ENCODE peak calls at places on chromosomes 1 and 21, in eight cellular contexts. One of them, this sample, is unnamed.

GRCh38 chr1:46183119-46183842 is 7.0 kb upstream of the P3R3URF start:
- DNase-seq in NCI-H1436: peak; percentile 83
- DNase-seq in effector CD8-positive, alpha-beta T cell: no peak
- DNase-seq in left ventricle myocardium inferior: peak; percentile 68
- DNase-seq in NB4: no peak
- DNase-seq in adrenal gland: peak; percentile 97
- DNase-seq in CD8-positive, alpha-beta T cell: no peak
- DNase-seq in astrocyte of the spinal cord: peak; percentile 93
- DNase-seq in this sample: peak; percentile 4

GRCh38 chr1:97553975-97554374 is 366.9 kb downstream of the DPYD start:
- DNase-seq in NCI-H1436: peak; percentile 31
- DNase-seq in effector CD8-positive, alpha-beta T cell: no peak
- DNase-seq in left ventricle myocardium inferior: no peak
- DNase-seq in NB4: no peak
- DNase-seq in adrenal gland: no peak
- DNase-seq in CD8-positive, alpha-beta T cell: no peak
- DNase-seq in astrocyte of the spinal cord: no peak
- DNase-seq in this sample: no peak

GRCh38 chr1:2381741-2382620 is 9.4 kb downstream of the MORN1 start:
- DNase-seq in NCI-H1436: no peak
- DNase-seq in effector CD8-positive, alpha-beta T cell: peak; percentile 55
- DNase-seq in left ventricle myocardium inferior: peak; percentile 83
- DNase-seq in NB4: peak; percentile 75
- DNase-seq in adrenal gland: peak; percentile 86
- DNase-seq in CD8-positive, alpha-beta T cell: peak; percentile 59
- DNase-seq in astrocyte of the spinal cord: peak; percentile 67
- DNase-seq in this sample: peak; percentile 47

GRCh38 chr1:30650038-30650958 is 73.1 kb downstream of the MATN1 start:
- DNase-seq in NCI-H1436: no peak
- DNase-seq in effector CD8-positive, alpha-beta T cell: no peak
- DNase-seq in left ventricle myocardium inferior: no peak
- DNase-seq in NB4: no peak
- DNase-seq in adrenal gland: no peak
- DNase-seq in CD8-positive, alpha-beta T cell: no peak
- DNase-seq in astrocyte of the spinal cord: no peak
- DNase-seq in this sample: no peak

GRCh38 chr1:202248861-202249260 is 55.3 kb downstream of the LGR6 start:
- DNase-seq in NCI-H1436: no peak
- DNase-seq in effector CD8-positive, alpha-beta T cell: no peak
- DNase-seq in left ventricle myocardium inferior: no peak
- DNase-seq in NB4: no peak
- DNase-seq in adrenal gland: no peak
- DNase-seq in CD8-positive, alpha-beta T cell: no peak
- DNase-seq in astrocyte of the spinal cord: no peak
- DNase-seq in this sample: no peak

GRCh38 chr21:46410516-46410915 is 48.2 kb upstream of the DIP2A start:
- DNase-seq in NCI-H1436: no peak
- DNase-seq in effector CD8-positive, alpha-beta T cell: no peak
- DNase-seq in left ventricle myocardium inferior: no peak
- DNase-seq in NB4: no peak
- DNase-seq in adrenal gland: no peak
- DNase-seq in CD8-positive, alpha-beta T cell: no peak
- DNase-seq in astrocyte of the spinal cord: no peak
- DNase-seq in this sample: no peak

GRCh38 chr1:160050619-160051018 is 18.8 kb upstream of the PIGM start:
- DNase-seq in NCI-H1436: no peak
- DNase-seq in effector CD8-positive, alpha-beta T cell: no peak
- DNase-seq in left ventricle myocardium inferior: no peak
- DNase-seq in NB4: no peak
- DNase-seq in adrenal gland: no peak
- DNase-seq in CD8-positive, alpha-beta T cell: no peak
- DNase-seq in astrocyte of the spinal cord: no peak
- DNase-seq in this sample: no peak

GRCh38 chr1:228039006-228039481 is 32.2 kb downstream of the WNT3A start:
- DNase-seq in NCI-H1436: no peak
- DNase-seq in effector CD8-positive, alpha-beta T cell: no peak
- DNase-seq in left ventricle myocardium inferior: no peak
- DNase-seq in NB4: no peak
- DNase-seq in adrenal gland: no peak
- DNase-seq in CD8-positive, alpha-beta T cell: no peak
- DNase-seq in astrocyte of the spinal cord: no peak
- DNase-seq in this sample: no peak

GRCh38 chr1:236759252-236759859 is 35.7 kb upstream of the MTR start:
- DNase-seq in NCI-H1436: peak; percentile 25
- DNase-seq in effector CD8-positive, alpha-beta T cell: no peak
- DNase-seq in left ventricle myocardium inferior: no peak
- DNase-seq in NB4: peak; percentile 62
- DNase-seq in adrenal gland: no peak
- DNase-seq in CD8-positive, alpha-beta T cell: no peak
- DNase-seq in astrocyte of the spinal cord: peak; percentile 55
- DNase-seq in this sample: peak; percentile 55

GRCh38 chr1:78104322-78104721 is 58.6 kb downstream of the GIPC2 start:
- DNase-seq in NCI-H1436: no peak
- DNase-seq in effector CD8-positive, alpha-beta T cell: no peak
- DNase-seq in left ventricle myocardium inferior: no peak
- DNase-seq in NB4: no peak
- DNase-seq in adrenal gland: no peak
- DNase-seq in CD8-positive, alpha-beta T cell: no peak
- DNase-seq in astrocyte of the spinal cord: peak; percentile 72
- DNase-seq in this sample: no peak

GRCh38 chr1:89335486-89335885 is 28.4 kb upstream of the GBP6 start:
- DNase-seq in NCI-H1436: no peak
- DNase-seq in effector CD8-positive, alpha-beta T cell: no peak
- DNase-seq in left ventricle myocardium inferior: no peak
- DNase-seq in NB4: no peak
- DNase-seq in adrenal gland: no peak
- DNase-seq in CD8-positive, alpha-beta T cell: no peak
- DNase-seq in astrocyte of the spinal cord: no peak
- DNase-seq in this sample: no peak

GRCh38 chr1:58902830-58903229 is 119.0 kb upstream of the JUN start:
- DNase-seq in NCI-H1436: no peak
- DNase-seq in effector CD8-positive, alpha-beta T cell: no peak
- DNase-seq in left ventricle myocardium inferior: no peak
- DNase-seq in NB4: no peak
- DNase-seq in adrenal gland: no peak
- DNase-seq in CD8-positive, alpha-beta T cell: no peak
- DNase-seq in astrocyte of the spinal cord: no peak
- DNase-seq in this sample: no peak

GRCh38 chr1:38152351-38153082 is 105.9 kb upstream of the POU3F1 start:
- DNase-seq in NCI-H1436: peak; percentile 79
- DNase-seq in effector CD8-positive, alpha-beta T cell: no peak
- DNase-seq in left ventricle myocardium inferior: no peak
- DNase-seq in NB4: peak; percentile 31
- DNase-seq in adrenal gland: no peak
- DNase-seq in CD8-positive, alpha-beta T cell: no peak
- DNase-seq in astrocyte of the spinal cord: no peak
- DNase-seq in this sample: no peak

GRCh38 chr1:30706528-30706927 is 16.9 kb downstream of the MATN1 start:
- DNase-seq in NCI-H1436: peak; percentile 63
- DNase-seq in effector CD8-positive, alpha-beta T cell: no peak
- DNase-seq in left ventricle myocardium inferior: peak; percentile 71
- DNase-seq in NB4: no peak
- DNase-seq in adrenal gland: peak; percentile 83
- DNase-seq in CD8-positive, alpha-beta T cell: no peak
- DNase-seq in astrocyte of the spinal cord: no peak
- DNase-seq in this sample: no peak

GRCh38 chr1:39369568-39369967 is 121.9 kb upstream of the BMP8A start:
- DNase-seq in NCI-H1436: no peak
- DNase-seq in effector CD8-positive, alpha-beta T cell: no peak
- DNase-seq in left ventricle myocardium inferior: no peak
- DNase-seq in NB4: no peak
- DNase-seq in adrenal gland: no peak
- DNase-seq in CD8-positive, alpha-beta T cell: no peak
- DNase-seq in astrocyte of the spinal cord: no peak
- DNase-seq in this sample: no peak

GRCh38 chr1:31955917-31956736 is 18.0 kb upstream of the PTP4A2 start:
- DNase-seq in NCI-H1436: no peak
- DNase-seq in effector CD8-positive, alpha-beta T cell: peak; percentile 26
- DNase-seq in left ventricle myocardium inferior: peak; percentile 61
- DNase-seq in NB4: peak; percentile 94
- DNase-seq in adrenal gland: peak; percentile 95
- DNase-seq in CD8-positive, alpha-beta T cell: peak; percentile 42
- DNase-seq in astrocyte of the spinal cord: peak; percentile 99
- DNase-seq in this sample: peak; percentile 98

GRCh38 chr1:67162954-67163353 is 3.3 kb upstream of the IL23R start:
- DNase-seq in NCI-H1436: no peak
- DNase-seq in effector CD8-positive, alpha-beta T cell: no peak
- DNase-seq in left ventricle myocardium inferior: no peak
- DNase-seq in NB4: no peak
- DNase-seq in adrenal gland: no peak
- DNase-seq in CD8-positive, alpha-beta T cell: no peak
- DNase-seq in astrocyte of the spinal cord: peak; percentile 68
- DNase-seq in this sample: no peak

GRCh38 chr1:184988506-184988905 is 14.2 kb upstream of the NIBAN1 start:
- DNase-seq in NCI-H1436: no peak
- DNase-seq in effector CD8-positive, alpha-beta T cell: no peak
- DNase-seq in left ventricle myocardium inferior: no peak
- DNase-seq in NB4: no peak
- DNase-seq in adrenal gland: no peak
- DNase-seq in CD8-positive, alpha-beta T cell: no peak
- DNase-seq in astrocyte of the spinal cord: no peak
- DNase-seq in this sample: no peak

GRCh38 chr1:53551428-53551995 is 92.3 kb downstream of the DMRTB1 start:
- DNase-seq in NCI-H1436: no peak
- DNase-seq in effector CD8-positive, alpha-beta T cell: no peak
- DNase-seq in left ventricle myocardium inferior: peak; percentile 1
- DNase-seq in NB4: no peak
- DNase-seq in adrenal gland: peak; percentile 4
- DNase-seq in CD8-positive, alpha-beta T cell: no peak
- DNase-seq in astrocyte of the spinal cord: no peak
- DNase-seq in this sample: no peak

GRCh38 chr1:19676438-19676922 is 11.8 kb downstream of the HTR6 start:
- DNase-seq in NCI-H1436: no peak
- DNase-seq in effector CD8-positive, alpha-beta T cell: no peak
- DNase-seq in left ventricle myocardium inferior: peak; percentile 69
- DNase-seq in NB4: peak; percentile 55
- DNase-seq in adrenal gland: peak; percentile 77
- DNase-seq in CD8-positive, alpha-beta T cell: no peak
- DNase-seq in astrocyte of the spinal cord: peak; percentile 53
- DNase-seq in this sample: peak; percentile 39

GRCh38 chr21:16468191-16468590 is 738.4 kb downstream of the USP25 start:
- DNase-seq in NCI-H1436: no peak
- DNase-seq in effector CD8-positive, alpha-beta T cell: no peak
- DNase-seq in left ventricle myocardium inferior: no peak
- DNase-seq in NB4: no peak
- DNase-seq in adrenal gland: no peak
- DNase-seq in CD8-positive, alpha-beta T cell: no peak
- DNase-seq in astrocyte of the spinal cord: no peak
- DNase-seq in this sample: no peak

GRCh38 chr1:47498551-47498950 is 60.7 kb downstream of the FOXD2 start:
- DNase-seq in NCI-H1436: no peak
- DNase-seq in effector CD8-positive, alpha-beta T cell: no peak
- DNase-seq in left ventricle myocardium inferior: no peak
- DNase-seq in NB4: no peak
- DNase-seq in adrenal gland: no peak
- DNase-seq in CD8-positive, alpha-beta T cell: no peak
- DNase-seq in astrocyte of the spinal cord: no peak
- DNase-seq in this sample: no peak

GRCh38 chr1:208244584-208244916 is 366 bp upstream of the PLXNA2 start:
- DNase-seq in NCI-H1436: no peak
- DNase-seq in effector CD8-positive, alpha-beta T cell: peak; percentile 16
- DNase-seq in left ventricle myocardium inferior: no peak
- DNase-seq in NB4: no peak
- DNase-seq in adrenal gland: no peak
- DNase-seq in CD8-positive, alpha-beta T cell: no peak
- DNase-seq in astrocyte of the spinal cord: no peak
- DNase-seq in this sample: no peak

GRCh38 chr1:21666572-21667320 is 2.4 kb downstream of the RAP1GAP start:
- DNase-seq in NCI-H1436: no peak
- DNase-seq in effector CD8-positive, alpha-beta T cell: no peak
- DNase-seq in left ventricle myocardium inferior: no peak
- DNase-seq in NB4: no peak
- DNase-seq in adrenal gland: no peak
- DNase-seq in CD8-positive, alpha-beta T cell: no peak
- DNase-seq in astrocyte of the spinal cord: no peak
- DNase-seq in this sample: no peak

GRCh38 chr1:230292739-230293720 is 133.1 kb downstream of the PGBD5 start:
- DNase-seq in NCI-H1436: peak; percentile 73
- DNase-seq in effector CD8-positive, alpha-beta T cell: no peak
- DNase-seq in left ventricle myocardium inferior: no peak
- DNase-seq in NB4: no peak
- DNase-seq in adrenal gland: peak; percentile 2
- DNase-seq in CD8-positive, alpha-beta T cell: no peak
- DNase-seq in astrocyte of the spinal cord: no peak
- DNase-seq in this sample: no peak

GRCh38 chr1:206797534-206798383 is 25.5 kb upstream of the IL10 start:
- DNase-seq in NCI-H1436: no peak
- DNase-seq in effector CD8-positive, alpha-beta T cell: no peak
- DNase-seq in left ventricle myocardium inferior: no peak
- DNase-seq in NB4: peak; percentile 36
- DNase-seq in adrenal gland: peak; percentile 36
- DNase-seq in CD8-positive, alpha-beta T cell: no peak
- DNase-seq in astrocyte of the spinal cord: no peak
- DNase-seq in this sample: peak; percentile 73

GRCh38 chr21:18803624-18804023 is 400.0 kb upstream of the TMPRSS15 start:
- DNase-seq in NCI-H1436: no peak
- DNase-seq in effector CD8-positive, alpha-beta T cell: no peak
- DNase-seq in left ventricle myocardium inferior: no peak
- DNase-seq in NB4: no peak
- DNase-seq in adrenal gland: no peak
- DNase-seq in CD8-positive, alpha-beta T cell: no peak
- DNase-seq in astrocyte of the spinal cord: no peak
- DNase-seq in this sample: no peak

GRCh38 chr1:14658642-14659041 is 60.2 kb downstream of the KAZN start:
- DNase-seq in NCI-H1436: no peak
- DNase-seq in effector CD8-positive, alpha-beta T cell: no peak
- DNase-seq in left ventricle myocardium inferior: no peak
- DNase-seq in NB4: no peak
- DNase-seq in adrenal gland: no peak
- DNase-seq in CD8-positive, alpha-beta T cell: no peak
- DNase-seq in astrocyte of the spinal cord: no peak
- DNase-seq in this sample: no peak

GRCh38 chr1:26748351-26748750 is 39.4 kb upstream of the PIGV start:
- DNase-seq in NCI-H1436: no peak
- DNase-seq in effector CD8-positive, alpha-beta T cell: no peak
- DNase-seq in left ventricle myocardium inferior: no peak
- DNase-seq in NB4: no peak
- DNase-seq in adrenal gland: no peak
- DNase-seq in CD8-positive, alpha-beta T cell: no peak
- DNase-seq in astrocyte of the spinal cord: no peak
- DNase-seq in this sample: no peak

GRCh38 chr21:29056538-29057050 is 16.9 kb downstream of the CCT8 start:
- DNase-seq in NCI-H1436: no peak
- DNase-seq in effector CD8-positive, alpha-beta T cell: no peak
- DNase-seq in left ventricle myocardium inferior: no peak
- DNase-seq in NB4: no peak
- DNase-seq in adrenal gland: no peak
- DNase-seq in CD8-positive, alpha-beta T cell: no peak
- DNase-seq in astrocyte of the spinal cord: no peak
- DNase-seq in this sample: no peak

This sample was measured in MV-4-11.